ENCODE peak calls at places on chromosomes 11 and 22, in four cellular contexts. J is transverse colon, S is right lobe of liver, I is mammary epithelial cell. B is an unnamed sample. For H3K4me1, the result is how much of the 10 kb centered on the place peaks cover.

GRCh38 chr11:82854242-82854641 is 46.0 kb downstream of the PRCP start:
- DNase-seq in J (no peak), S (no peak), I (no peak), B (no peak)

GRCh38 chr11:4072668-4073285 is 21.8 kb upstream of the RRM1 start:
- DNase-seq in J (peak), S (no peak), I (peak), B (no peak)

GRCh38 chr11:93822359-93822758 is 28.1 kb downstream of the VSTM5 start:
- DNase-seq in J (no peak), S (no peak), I (peak), B (no peak)

GRCh38 chr11:99687320-99687719 is 666.6 kb downstream of the CNTN5 start:
- DNase-seq in J (no peak), S (no peak), I (no peak), B (no peak)

GRCh38 chr22:26320469-26320868 is 108.6 kb upstream of the ASPHD2 start:
- DNase-seq in J (no peak), S (no peak), I (no peak), B (no peak)

GRCh38 chr11:28566643-28567042 is 458.5 kb downstream of the METTL15 start:
- DNase-seq in J (peak), S (peak), I (peak), B (peak)

GRCh38 chr11:124233376-124233775 is 7.5 kb upstream of the OR8G1 start:
- DNase-seq in J (no peak), S (no peak), I (no peak), B (no peak)

GRCh38 chr11:78406568-78407196 is 10.9 kb downstream of the GAB2 start:
- DNase-seq in J (no peak), S (no peak), I (peak), B (no peak)

GRCh38 chr11:78622666-78623065 is 48.0 kb upstream of the NARS2 start:
- DNase-seq in J (no peak), S (no peak), I (no peak), B (no peak)

GRCh38 chr22:37178350-37179125 is 9.5 kb downstream of the C1QTNF6 start:
- DNase-seq in J (peak), S (peak), I (no peak), B (peak)

GRCh38 chr22:45336971-45337431 is 27.3 kb downstream of the FAM118A start:
- DNase-seq in J (peak), S (peak), I (no peak), B (peak)

GRCh38 chr11:91158901-91159537 is 936.2 kb upstream of the CHORDC1 start:
- DNase-seq in J (no peak), S (no peak), I (peak), B (no peak)

GRCh38 chr11:72787262-72788104 is 6.4 kb downstream of the STARD10 start:
- DNase-seq in J (peak), S (peak), I (no peak), B (peak)

GRCh38 chr11:706439-706956 is 467 bp downstream of the EPS8L2 start:
- DNase-seq in J (peak), S (no peak), I (peak), B (peak)

GRCh38 chr11:39784873-39785272 is 1674.6 kb downstream of the LRRC4C start:
- DNase-seq in J (no peak), S (no peak), I (no peak), B (no peak)

GRCh38 chr22:20750461-20751184 is 23.3 kb upstream of the SERPIND1 start:
- DNase-seq in J (peak), S (peak), I (peak), B (peak)

GRCh38 chr11:65316311-65316978 is 1.8 kb downstream of the CDC42EP2 start:
- DNase-seq in J (peak), S (no peak), I (peak), B (no peak)

GRCh38 chr22:42217019-42217751 is 53.3 kb downstream of the TCF20 start:
- DNase-seq in J (no peak), S (no peak), I (no peak), B (no peak)

GRCh38 chr11:117985953-117986887 is at the start of gene IL10RA:
- DNase-seq in J (peak), S (peak), I (peak), B (peak)

GRCh38 chr11:43947003-43947500 is 4.6 kb downstream of the C11orf96 start:
- DNase-seq in J (no peak), S (no peak), I (peak), B (no peak)

GRCh38 chr11:31424652-31425051 is 55.0 kb downstream of the DNAJC24 start:
- DNase-seq in J (no peak), S (no peak), I (no peak), B (no peak)

GRCh38 chr11:113372317-113372716 is 15.3 kb upstream of the ANKK1 start:
- DNase-seq in J (no peak), S (no peak), I (no peak), B (no peak)

GRCh38 chr11:92411431-92411830 is 186.8 kb downstream of the FAT3 start:
- DNase-seq in J (no peak), S (no peak), I (no peak), B (no peak)

GRCh38 chr11:131036544-131036943 is 120.3 kb upstream of the SNX19 start:
- DNase-seq in J (no peak), S (no peak), I (no peak), B (no peak)

GRCh38 chr11:120424970-120425332 is 86.6 kb upstream of the GRIK4 start:
- DNase-seq in J (no peak), S (no peak), I (no peak), B (no peak)

GRCh38 chr11:119754199-119754598 is 25.2 kb upstream of the NECTIN1 start:
- DNase-seq in J (no peak), S (no peak), I (no peak), B (no peak)

GRCh38 chr22:49291169-49291568 is 536.5 kb downstream of the BRD1 start:
- DNase-seq in J (no peak), S (no peak), I (no peak), B (no peak)

DNA sequence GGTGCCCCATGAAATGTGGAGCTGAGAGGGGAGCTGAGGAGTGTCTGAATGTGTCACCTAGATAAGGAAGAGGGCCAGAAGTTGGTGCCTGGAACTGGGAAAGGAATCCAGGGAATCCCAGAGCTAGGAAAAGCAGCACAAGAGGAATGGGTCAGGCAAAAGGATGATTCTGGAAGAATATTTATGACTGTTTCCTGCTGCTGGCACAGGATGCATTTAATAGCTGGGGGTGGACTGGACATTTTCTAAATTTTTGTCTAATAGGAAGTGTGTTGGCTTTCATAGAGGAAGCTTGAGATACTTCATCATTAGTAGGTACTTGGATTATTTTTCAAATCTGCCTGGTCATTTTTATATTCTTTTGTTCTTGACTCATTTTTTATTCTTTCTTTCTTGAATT is 17.4 kb upstream of the MRGPRX2 start:
- DNase-seq in J (no peak), S (no peak), I (no peak), B (no peak)
- H3K27ac ChIP-seq in J (no peak), S (no peak), I (no peak), B (no peak)

GRCh38 chr11:134050541-134051383 is 18.1 kb upstream of the JAM3 start:
- DNase-seq in J (peak), S (peak), I (peak), B (peak)
- H3K4me1 ChIP-seq in J (under half), S (under half), I (under half), B (under half)

DNA sequence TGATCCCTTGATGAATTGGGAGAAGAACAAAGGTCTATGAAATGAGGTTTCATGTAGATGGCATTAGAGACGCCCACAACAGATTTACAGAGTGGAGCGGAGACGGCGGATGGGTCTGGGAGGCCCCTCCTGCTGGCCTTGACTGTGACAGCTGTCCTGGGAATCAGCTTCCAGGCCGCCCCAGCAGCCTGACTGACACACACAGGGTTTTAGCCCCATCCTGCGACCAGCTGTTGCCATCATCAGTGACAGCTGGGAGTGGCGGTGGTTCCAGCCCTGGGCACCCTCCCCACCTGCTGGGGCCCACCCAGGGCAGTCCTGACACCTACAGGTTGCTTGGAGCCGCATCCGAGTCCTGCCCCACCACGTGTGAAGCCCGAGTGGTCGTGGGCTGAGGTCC is 64.0 kb upstream of the PPP6R3 start:
- DNase-seq in J (no peak), S (no peak), I (no peak), B (peak)
- H3K27ac ChIP-seq in J (no peak), S (no peak), I (no peak), B (no peak)

GRCh38 chr11:122103366-122103765 is 12.6 kb downstream of the BLID start:
- DNase-seq in J (no peak), S (no peak), I (peak), B (no peak)
- H3K4me1 ChIP-seq in J (under half), S (under half), I (half or more), B (under half)

DNA sequence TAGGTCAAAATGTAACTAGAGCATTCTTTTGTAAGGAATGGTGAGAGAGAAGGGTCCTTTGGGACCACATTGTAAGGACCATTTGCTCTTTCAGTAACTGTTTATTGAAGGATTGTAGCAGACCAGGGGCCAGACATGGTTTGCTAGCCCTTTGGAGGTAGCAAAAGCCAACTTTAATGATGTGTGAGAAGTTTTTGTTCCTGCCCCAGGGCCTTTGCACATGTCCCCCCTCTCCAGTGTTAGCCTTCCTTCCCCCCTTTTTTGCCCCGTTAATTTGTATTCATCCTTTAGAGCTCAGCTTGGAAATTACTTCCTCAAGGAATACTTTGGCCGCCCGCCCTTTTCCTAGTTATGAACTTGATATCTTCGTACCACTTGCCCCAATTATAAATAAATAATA is 9.0 kb downstream of the LIMK2 start:
- DNase-seq in J (no peak), S (no peak), I (no peak), B (no peak)
- H3K27ac ChIP-seq in J (peak), S (no peak), I (no peak), B (peak)

DNA sequence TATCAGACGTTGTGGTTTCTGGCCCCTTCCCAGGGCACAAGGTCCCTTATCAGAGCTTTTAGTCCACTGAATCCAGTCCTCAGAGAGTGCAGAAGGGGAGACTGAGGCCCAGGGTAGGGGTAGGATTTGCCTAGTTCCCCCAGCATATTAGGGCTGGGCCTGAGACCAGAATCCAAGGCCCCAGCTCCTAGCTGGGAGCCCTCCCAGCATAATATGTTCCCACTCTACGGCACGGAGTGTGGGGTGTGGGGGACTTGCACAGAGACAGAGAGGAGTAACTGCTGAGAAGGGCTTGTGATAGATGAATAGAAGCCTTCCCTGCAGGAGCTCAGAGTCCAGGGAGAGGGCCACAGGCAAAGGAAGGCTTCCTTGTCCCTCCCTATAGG is 43.8 kb downstream of the NEU3 start:
- DNase-seq in J (no peak), S (no peak), I (no peak), B (no peak)
- H3K4me1 ChIP-seq in J (under half), S (under half), I (under half), B (under half)